ENCODE peak calls at places on chromosomes 11 and 22, in five cellular contexts. Y is astrocyte of the spinal cord, W is brain microvascular endothelial cell, D is WTC11, Z is uterus. J is an unnamed sample.
A peak's percentile ranks its signal among the peaks of the same experiment; 100 is the strongest.

GRCh38 chr22:38981005-38981658 is 1.0 kb upstream of the APOBEC3B start:
- DNase-seq in Y (no peak), Z (peak; percentile 60), D (no peak), W (no peak), J (no peak)

GRCh38 chr22:41908409-41909289 is 6.2 kb downstream of the SHISA8 start:
- DNase-seq in D (no peak), W (no peak), Y (no peak), Z (no peak), J (no peak)

GRCh38 chr22:36425977-36426523 is 38.3 kb upstream of the MYH9 start:
- DNase-seq in Z (peak; percentile 47), Y (no peak), W (no peak), D (no peak), J (no peak)

GRCh38 chr22:19461506-19461905 is 14.0 kb upstream of the C22orf39 start:
- DNase-seq in Y (no peak), D (no peak), W (no peak), Z (no peak), J (no peak)

GRCh38 chr11:112724194-112724790 is 236.9 kb upstream of the NCAM1 start:
- DNase-seq in Y (no peak), W (no peak), Z (no peak), D (no peak), J (no peak)

GRCh38 chr22:37279469-37279868 is 2.8 kb upstream of the CYTH4 start:
- DNase-seq in D (no peak), Y (peak; percentile 15), W (no peak), Z (no peak), J (no peak)

GRCh38 chr11:131186629-131187075 is 183.8 kb upstream of the NTM start:
- DNase-seq in Z (no peak), D (no peak), W (no peak), Y (no peak), J (no peak)

GRCh38 chr22:40043086-40043485 is 48.3 kb downstream of the FAM83F start:
- DNase-seq in W (no peak), Y (no peak), Z (peak; percentile 54), D (no peak), J (no peak)

GRCh38 chr22:25072406-25072805 is 119.9 kb downstream of the KIAA1671 start:
- DNase-seq in W (no peak), Y (no peak), Z (no peak), D (no peak), J (no peak)

GRCh38 chr11:20172721-20173447 is 12.6 kb upstream of the DBX1 start:
- DNase-seq in Y (no peak), Z (no peak), W (no peak), D (no peak), J (no peak)

GRCh38 chr11:121489823-121490222 is 37.1 kb upstream of the SORL1-AS1 start:
- DNase-seq in Z (no peak), W (no peak), D (no peak), Y (no peak), J (no peak)

GRCh38 chr11:44416776-44417175 is 106.8 kb upstream of the ALX4 start:
- DNase-seq in Z (no peak), Y (no peak), W (no peak), D (no peak), J (no peak)

GRCh38 chr11:58927393-58928081 is 11.8 kb upstream of the GLYATL1 start:
- DNase-seq in Y (peak; percentile 78), Z (no peak), W (no peak), D (peak; percentile 94), J (no peak)

GRCh38 chr11:10587995-10588394 is 19.5 kb upstream of the LYVE1 start:
- DNase-seq in D (no peak), Z (no peak), Y (no peak), W (no peak), J (no peak)

GRCh38 chr11:27699242-27699925 is 871 bp downstream of the BDNF start:
- DNase-seq in Z (no peak), D (peak; percentile 33), W (no peak), Y (peak; percentile 40), J (no peak)

GRCh38 chr11:119797137-119797611 is 68.2 kb upstream of the NECTIN1 start:
- DNase-seq in Y (no peak), D (no peak), Z (no peak), W (no peak), J (no peak)

GRCh38 chr22:30781271-30781875 is 86.7 kb downstream of the OSBP2 start:
- DNase-seq in Z (no peak), W (no peak), Y (peak; percentile 36), D (no peak), J (no peak)

GRCh38 chr11:37552284-37552683 is 954.2 kb upstream of the RAG2 start:
- DNase-seq in Z (no peak), W (no peak), D (no peak), Y (no peak), J (no peak)

GRCh38 chr22:35212020-35212419 is 45.3 kb upstream of the HMGXB4 start:
- DNase-seq in W (peak; percentile 15), Z (no peak), D (no peak), Y (peak; percentile 33), J (no peak)

GRCh38 chr22:27512283-27512761 is 289.2 kb downstream of the MN1 start:
- DNase-seq in Z (peak; percentile 80), W (peak; percentile 97), Y (peak; percentile 95), D (no peak), J (peak; percentile 93)

GRCh38 chr11:114354076-114354475 is 46.2 kb downstream of the C11orf71 start:
- DNase-seq in D (no peak), Y (peak; percentile 94), Z (no peak), W (peak; percentile 98), J (no peak)

GRCh38 chr11:103537904-103538502 is 428.8 kb downstream of the DYNC2H1 start:
- DNase-seq in W (peak; percentile 76), D (no peak), Z (no peak), Y (peak; percentile 42), J (no peak)

GRCh38 chr11:74952752-74953151 is 3.7 kb downstream of the SPCS2 start:
- DNase-seq in Z (no peak), Y (no peak), W (no peak), D (no peak), J (no peak)

GRCh38 chr22:18012528-18012927 is 11.8 kb downstream of the MICAL3 start:
- DNase-seq in Z (no peak), Y (no peak), W (no peak), D (no peak), J (no peak)

GRCh38 chr11:134532176-134532920 is 120.3 kb upstream of the B3GAT1 start:
- DNase-seq in Z (no peak), W (no peak), Y (no peak), D (no peak), J (no peak)

GRCh38 chr22:26748845-26749244 is 91.5 kb downstream of the MIAT start:
- DNase-seq in D (no peak), W (no peak), Z (no peak), Y (no peak), J (no peak)

GRCh38 chr11:72673284-72673942 is 809 bp downstream of the PDE2A start:
- DNase-seq in Z (no peak), D (peak; percentile 52), Y (no peak), W (no peak), J (no peak)

GRCh38 chr11:72003776-72004171 is 5.1 kb downstream of the IL18BP start:
- DNase-seq in Z (no peak), D (no peak), Y (no peak), W (no peak), J (no peak)

GRCh38 chr11:7657306-7658025 is 15.8 kb downstream of the CYB5R2 start:
- DNase-seq in Z (peak; percentile 52), D (peak; percentile 72), W (peak; percentile 61), Y (peak; percentile 25), J (peak; percentile 71)

GRCh38 chr22:43293661-43294392 is 49.3 kb downstream of the SCUBE1 start:
- DNase-seq in D (no peak), W (peak; percentile 10), Y (no peak), Z (peak; percentile 41), J (no peak)

GRCh38 chr11:121106812-121107211 is 5.8 kb downstream of the TECTA start:
- DNase-seq in D (no peak), Y (no peak), Z (no peak), W (no peak), J (no peak)

GRCh38 chr11:44329472-44330230 is 19.7 kb upstream of the ALX4 start:
- DNase-seq in Y (no peak), W (no peak), D (no peak), Z (no peak), J (no peak)

GRCh38 chr11:823441-824291 is 4.1 kb upstream of the CRACR2B start:
- DNase-seq in Z (no peak), W (no peak), D (no peak), Y (no peak), J (no peak)

GRCh38 chr11:108538022-108538424 is 39.8 kb upstream of the POGLUT3 start:
- DNase-seq in W (no peak), Y (no peak), D (no peak), Z (no peak), J (no peak)

GRCh38 chr11:96238563-96239166 is 104.3 kb downstream of the MAML2 start:
- DNase-seq in Y (no peak), D (no peak), Z (no peak), W (no peak), J (no peak)

GRCh38 chr11:99781074-99781473 is 760.3 kb downstream of the CNTN5 start:
- DNase-seq in D (no peak), W (no peak), Z (no peak), Y (no peak), J (no peak)
- TF ChIP-seq CTCF in D (no peak), W (no peak), Z (no peak), Y (no peak), J (no peak)

DNA sequence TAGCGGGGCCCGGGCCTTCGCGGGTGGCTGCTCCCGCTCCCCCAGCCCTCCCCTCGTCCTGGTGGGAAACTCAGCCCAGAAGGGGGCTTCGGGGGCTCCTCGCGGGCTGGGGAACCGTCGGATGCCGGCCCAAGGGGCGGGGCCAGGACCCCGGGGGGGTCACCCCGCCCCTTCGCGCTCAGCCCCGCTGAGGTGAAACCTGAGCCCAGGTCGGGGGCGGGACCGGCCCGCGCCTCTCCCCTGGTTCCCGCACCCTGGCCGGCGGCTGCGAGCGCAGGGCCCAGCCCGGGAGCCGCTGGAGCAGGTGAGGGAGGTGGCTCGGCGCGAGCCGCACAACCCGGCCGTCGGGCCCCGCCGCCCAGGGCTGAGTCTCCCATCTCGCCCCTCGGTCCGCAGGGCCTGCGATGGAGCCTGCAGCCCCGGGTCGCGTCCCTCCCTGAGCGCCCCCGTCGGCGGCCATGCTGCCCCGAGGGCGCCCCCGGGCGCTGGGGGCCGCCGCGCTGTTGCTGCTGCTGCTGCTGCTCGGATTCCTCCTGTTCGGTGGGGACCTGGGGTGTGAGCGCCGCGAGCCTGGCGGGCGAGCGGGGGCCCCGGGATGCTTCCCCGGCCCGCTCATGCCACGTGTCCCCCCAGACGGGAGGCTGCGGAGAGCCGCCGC is at the start of gene LARGE2:
- DNase-seq in D (no peak), Y (no peak), Z (peak; percentile 14), W (no peak), J (no peak)
- TF ChIP-seq CTCF in D (no peak), Y (no peak), Z (no peak), W (no peak), J (no peak)

DNA sequence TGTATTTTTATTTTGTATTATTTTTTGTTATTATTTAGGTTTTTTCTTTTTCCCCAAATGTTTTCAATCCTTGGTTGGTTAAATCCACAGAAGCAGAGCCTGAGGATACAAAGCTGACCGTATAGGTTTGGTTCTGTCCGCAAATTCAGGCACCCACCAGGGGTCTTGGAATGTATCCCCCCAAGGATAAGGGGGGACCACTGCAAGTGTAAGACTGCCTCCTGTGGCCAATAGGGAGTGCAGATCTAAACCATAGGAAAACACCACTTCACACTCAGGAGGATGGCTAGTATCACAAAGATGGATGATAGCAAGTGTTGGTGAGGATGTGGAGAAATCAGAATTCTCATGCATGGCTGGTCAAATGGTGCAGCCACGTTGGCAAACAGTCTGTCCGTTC is 20.0 kb downstream of the CPT1A start:
- DNase-seq in D (no peak), Z (no peak), Y (no peak), W (no peak), J (no peak)
- TF ChIP-seq CTCF in D (no peak), Z (no peak), Y (peak; percentile 4), W (peak; percentile 43), J (no peak)

GRCh38 chr11:127789887-127790286 is 789.3 kb upstream of the KIRREL3 start:
- DNase-seq in W (peak; percentile 0), Z (no peak), Y (no peak), D (peak; percentile 58), J (no peak)
- TF ChIP-seq CTCF in W (peak; percentile 65), Z (no peak), Y (peak; percentile 45), D (peak; percentile 48), J (no peak)

J was measured in tibial artery.